ENCODE peak calls at places on chromosomes 6 and 20, in ten cellular contexts. One of them, this sample, is unnamed.
A peak's percentile ranks its signal among the peaks of the same experiment; 100 is the strongest.

GRCh38 chr6:81331526-81331925 is 421.0 kb downstream of the TENT5A start:
- DNase-seq in upper lobe of right lung: no peak
- DNase-seq in stomach: no peak
- DNase-seq in thoracic aorta: no peak
- DNase-seq in effector memory CD4-positive, alpha-beta T cell: no peak
- DNase-seq in PC-9: no peak
- DNase-seq in heart right ventricle: no peak
- DNase-seq in mammary epithelial cell: no peak
- DNase-seq in aorta: no peak
- DNase-seq in CD8-positive, alpha-beta memory T cell: no peak
- DNase-seq in this sample: no peak

GRCh38 chr6:43491750-43492661 is 14.6 kb downstream of the TJAP1 start:
- DNase-seq in PC-9: no peak
- DNase-seq in stomach: peak; percentile 76
- DNase-seq in upper lobe of right lung: peak; percentile 84
- DNase-seq in mammary epithelial cell: peak; percentile 68
- DNase-seq in aorta: peak; percentile 94
- DNase-seq in effector memory CD4-positive, alpha-beta T cell: no peak
- DNase-seq in CD8-positive, alpha-beta memory T cell: no peak
- DNase-seq in thoracic aorta: peak; percentile 67
- DNase-seq in heart right ventricle: peak; percentile 85
- DNase-seq in this sample: peak; percentile 90

GRCh38 chr6:111865049-111865585 is 8.1 kb downstream of the FYN start:
- DNase-seq in stomach: no peak
- DNase-seq in heart right ventricle: no peak
- DNase-seq in thoracic aorta: no peak
- DNase-seq in aorta: no peak
- DNase-seq in upper lobe of right lung: no peak
- DNase-seq in effector memory CD4-positive, alpha-beta T cell: no peak
- DNase-seq in CD8-positive, alpha-beta memory T cell: no peak
- DNase-seq in PC-9: no peak
- DNase-seq in mammary epithelial cell: no peak
- DNase-seq in this sample: no peak

GRCh38 chr20:53737404-53738038 is 143.9 kb upstream of the ZNF217 start:
- DNase-seq in thoracic aorta: no peak
- DNase-seq in aorta: no peak
- DNase-seq in stomach: no peak
- DNase-seq in effector memory CD4-positive, alpha-beta T cell: no peak
- DNase-seq in upper lobe of right lung: no peak
- DNase-seq in heart right ventricle: no peak
- DNase-seq in CD8-positive, alpha-beta memory T cell: no peak
- DNase-seq in mammary epithelial cell: peak; percentile 5
- DNase-seq in PC-9: no peak
- DNase-seq in this sample: peak; percentile 38

GRCh38 chr6:6912841-6913240 is 194.9 kb upstream of the RREB1 start:
- DNase-seq in upper lobe of right lung: no peak
- DNase-seq in aorta: no peak
- DNase-seq in thoracic aorta: no peak
- DNase-seq in heart right ventricle: no peak
- DNase-seq in effector memory CD4-positive, alpha-beta T cell: no peak
- DNase-seq in stomach: no peak
- DNase-seq in mammary epithelial cell: no peak
- DNase-seq in CD8-positive, alpha-beta memory T cell: no peak
- DNase-seq in PC-9: no peak
- DNase-seq in this sample: no peak

GRCh38 chr6:159456349-159456748 is 236.7 kb downstream of the SOD2 start:
- DNase-seq in effector memory CD4-positive, alpha-beta T cell: no peak
- DNase-seq in mammary epithelial cell: no peak
- DNase-seq in upper lobe of right lung: no peak
- DNase-seq in stomach: no peak
- DNase-seq in CD8-positive, alpha-beta memory T cell: no peak
- DNase-seq in heart right ventricle: no peak
- DNase-seq in aorta: no peak
- DNase-seq in thoracic aorta: no peak
- DNase-seq in PC-9: no peak
- DNase-seq in this sample: no peak

GRCh38 chr6:78322068-78322845 is 545.1 kb upstream of the IRAK1BP1 start:
- DNase-seq in stomach: no peak
- DNase-seq in CD8-positive, alpha-beta memory T cell: no peak
- DNase-seq in mammary epithelial cell: no peak
- DNase-seq in effector memory CD4-positive, alpha-beta T cell: no peak
- DNase-seq in PC-9: no peak
- DNase-seq in upper lobe of right lung: no peak
- DNase-seq in thoracic aorta: no peak
- DNase-seq in aorta: no peak
- DNase-seq in heart right ventricle: no peak
- DNase-seq in this sample: no peak

GRCh38 chr6:90295854-90296345 is 743 bp downstream of the BACH2 start:
- DNase-seq in upper lobe of right lung: peak; percentile 76
- DNase-seq in PC-9: no peak
- DNase-seq in aorta: peak; percentile 87
- DNase-seq in mammary epithelial cell: peak; percentile 71
- DNase-seq in thoracic aorta: no peak
- DNase-seq in effector memory CD4-positive, alpha-beta T cell: peak; percentile 32
- DNase-seq in stomach: peak; percentile 59
- DNase-seq in CD8-positive, alpha-beta memory T cell: peak; percentile 71
- DNase-seq in heart right ventricle: peak; percentile 76
- DNase-seq in this sample: peak; percentile 73

GRCh38 chr6:75748743-75749538 is at the start of gene MYO6:
- DNase-seq in aorta: peak; percentile 91
- DNase-seq in heart right ventricle: peak; percentile 66
- DNase-seq in upper lobe of right lung: peak; percentile 94
- DNase-seq in mammary epithelial cell: peak; percentile 68
- DNase-seq in effector memory CD4-positive, alpha-beta T cell: no peak
- DNase-seq in CD8-positive, alpha-beta memory T cell: peak; percentile 46
- DNase-seq in PC-9: peak; percentile 53
- DNase-seq in thoracic aorta: no peak
- DNase-seq in stomach: peak; percentile 84
- DNase-seq in this sample: peak; percentile 71

GRCh38 chr20:32830437-32830836 is 10.7 kb downstream of the MAPRE1 start:
- DNase-seq in aorta: no peak
- DNase-seq in thoracic aorta: no peak
- DNase-seq in upper lobe of right lung: no peak
- DNase-seq in mammary epithelial cell: no peak
- DNase-seq in PC-9: no peak
- DNase-seq in heart right ventricle: peak; percentile 23
- DNase-seq in effector memory CD4-positive, alpha-beta T cell: no peak
- DNase-seq in stomach: no peak
- DNase-seq in CD8-positive, alpha-beta memory T cell: no peak
- DNase-seq in this sample: no peak

GRCh38 chr6:157390273-157391060 is 9.5 kb downstream of the ZDHHC14 start:
- DNase-seq in stomach: no peak
- DNase-seq in PC-9: no peak
- DNase-seq in thoracic aorta: no peak
- DNase-seq in heart right ventricle: no peak
- DNase-seq in upper lobe of right lung: no peak
- DNase-seq in CD8-positive, alpha-beta memory T cell: no peak
- DNase-seq in aorta: no peak
- DNase-seq in mammary epithelial cell: no peak
- DNase-seq in effector memory CD4-positive, alpha-beta T cell: no peak
- DNase-seq in this sample: no peak

GRCh38 chr20:63897978-63898561 is 3.1 kb downstream of the DNAJC5 start:
- DNase-seq in CD8-positive, alpha-beta memory T cell: no peak
- DNase-seq in heart right ventricle: no peak
- DNase-seq in mammary epithelial cell: no peak
- DNase-seq in PC-9: no peak
- DNase-seq in stomach: no peak
- DNase-seq in upper lobe of right lung: no peak
- DNase-seq in effector memory CD4-positive, alpha-beta T cell: no peak
- DNase-seq in thoracic aorta: no peak
- DNase-seq in aorta: no peak
- DNase-seq in this sample: no peak

GRCh38 chr20:667351-668034 is 8.1 kb downstream of the SCRT2 start:
- DNase-seq in PC-9: no peak
- DNase-seq in aorta: peak; percentile 87
- DNase-seq in thoracic aorta: no peak
- DNase-seq in mammary epithelial cell: no peak
- DNase-seq in heart right ventricle: peak; percentile 67
- DNase-seq in effector memory CD4-positive, alpha-beta T cell: peak; percentile 23
- DNase-seq in stomach: peak; percentile 68
- DNase-seq in CD8-positive, alpha-beta memory T cell: no peak
- DNase-seq in upper lobe of right lung: peak; percentile 83
- DNase-seq in this sample: no peak

GRCh38 chr6:15946701-15947390 is 182.0 kb upstream of the MYLIP start:
- DNase-seq in mammary epithelial cell: no peak
- DNase-seq in aorta: no peak
- DNase-seq in PC-9: no peak
- DNase-seq in effector memory CD4-positive, alpha-beta T cell: no peak
- DNase-seq in heart right ventricle: no peak
- DNase-seq in thoracic aorta: no peak
- DNase-seq in upper lobe of right lung: no peak
- DNase-seq in CD8-positive, alpha-beta memory T cell: no peak
- DNase-seq in stomach: no peak
- DNase-seq in this sample: no peak

GRCh38 chr20:57442160-57442887 is 51.1 kb downstream of the RBM38 start:
- DNase-seq in upper lobe of right lung: no peak
- DNase-seq in stomach: no peak
- DNase-seq in effector memory CD4-positive, alpha-beta T cell: no peak
- DNase-seq in heart right ventricle: no peak
- DNase-seq in mammary epithelial cell: no peak
- DNase-seq in PC-9: no peak
- DNase-seq in CD8-positive, alpha-beta memory T cell: no peak
- DNase-seq in thoracic aorta: no peak
- DNase-seq in aorta: no peak
- DNase-seq in this sample: peak; percentile 85
- H3K4me1 ChIP-seq in upper lobe of right lung: peaks cover 18% of the 10 kb centered on the region
- H3K4me1 ChIP-seq in stomach: peaks cover 57% of the 10 kb centered on the region
- H3K4me1 ChIP-seq in effector memory CD4-positive, alpha-beta T cell: no peaks in the 10 kb centered on the region
- H3K4me1 ChIP-seq in heart right ventricle: peaks cover 56% of the 10 kb centered on the region
- H3K4me1 ChIP-seq in mammary epithelial cell: peaks cover 4% of the 10 kb centered on the region
- H3K4me1 ChIP-seq in PC-9: peaks cover 9% of the 10 kb centered on the region
- H3K4me1 ChIP-seq in CD8-positive, alpha-beta memory T cell: no peaks in the 10 kb centered on the region
- H3K4me1 ChIP-seq in thoracic aorta: peaks cover 76% of the 10 kb centered on the region
- H3K4me1 ChIP-seq in aorta: peaks cover 3% of the 10 kb centered on the region
- H3K4me1 ChIP-seq in this sample: no peaks in the 10 kb centered on the region

DNA sequence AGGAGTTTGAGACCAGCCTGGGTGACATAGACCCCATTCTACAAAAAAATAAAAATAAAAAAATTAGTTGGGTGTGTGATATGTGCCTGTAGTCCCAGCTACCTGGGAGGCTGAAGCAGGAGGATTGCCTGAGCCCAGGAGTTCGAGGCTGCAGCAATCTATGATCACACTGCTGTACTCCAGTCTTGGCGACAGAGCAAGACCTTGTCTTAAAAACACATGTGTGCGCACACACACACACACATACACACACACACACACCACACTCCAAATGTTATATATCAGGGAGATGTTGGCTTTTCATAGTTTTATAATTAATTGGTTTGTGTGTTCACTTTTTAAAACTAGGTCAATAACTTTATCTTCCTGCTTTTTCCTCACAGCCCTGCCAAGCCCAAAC is 110.5 kb downstream of the RTN4IP1 start:
- DNase-seq in heart right ventricle: no peak
- DNase-seq in PC-9: no peak
- DNase-seq in stomach: no peak
- DNase-seq in upper lobe of right lung: no peak
- DNase-seq in CD8-positive, alpha-beta memory T cell: no peak
- DNase-seq in effector memory CD4-positive, alpha-beta T cell: no peak
- DNase-seq in mammary epithelial cell: no peak
- DNase-seq in thoracic aorta: no peak
- DNase-seq in aorta: no peak
- DNase-seq in this sample: no peak
- H3K27ac ChIP-seq in heart right ventricle: no peak overlapping the region
- H3K27ac ChIP-seq in PC-9: peak overlapping the region; percentile 57
- H3K27ac ChIP-seq in stomach: peak overlapping the region; percentile 70
- H3K27ac ChIP-seq in upper lobe of right lung: peak overlapping the region; percentile 37
- H3K27ac ChIP-seq in CD8-positive, alpha-beta memory T cell: peak overlapping the region; percentile 83
- H3K27ac ChIP-seq in effector memory CD4-positive, alpha-beta T cell: peak overlapping the region; percentile 94
- H3K27ac ChIP-seq in mammary epithelial cell: peak overlapping the region; percentile 94
- H3K27ac ChIP-seq in thoracic aorta: no peak overlapping the region
- H3K27ac ChIP-seq in aorta: no peak overlapping the region
- H3K27ac ChIP-seq in this sample: peak overlapping the region; percentile 99

GRCh38 chr20:59724457-59725366 is 120.4 kb downstream of the PHACTR3 start:
- DNase-seq in CD8-positive, alpha-beta memory T cell: no peak
- DNase-seq in thoracic aorta: no peak
- DNase-seq in aorta: no peak
- DNase-seq in stomach: no peak
- DNase-seq in heart right ventricle: no peak
- DNase-seq in effector memory CD4-positive, alpha-beta T cell: no peak
- DNase-seq in upper lobe of right lung: peak; percentile 46
- DNase-seq in mammary epithelial cell: no peak
- DNase-seq in PC-9: no peak
- DNase-seq in this sample: peak; percentile 62

GRCh38 chr20:59723607-59724456 is 119.5 kb downstream of the PHACTR3 start:
- DNase-seq in effector memory CD4-positive, alpha-beta T cell: no peak
- DNase-seq in heart right ventricle: no peak
- DNase-seq in PC-9: no peak
- DNase-seq in aorta: no peak
- DNase-seq in stomach: no peak
- DNase-seq in thoracic aorta: no peak
- DNase-seq in mammary epithelial cell: peak; percentile 46
- DNase-seq in CD8-positive, alpha-beta memory T cell: no peak
- DNase-seq in upper lobe of right lung: peak; percentile 49
- DNase-seq in this sample: peak; percentile 68

GRCh38 chr20:59721386-59721785 is 117.0 kb downstream of the PHACTR3 start:
- DNase-seq in thoracic aorta: no peak
- DNase-seq in CD8-positive, alpha-beta memory T cell: no peak
- DNase-seq in mammary epithelial cell: no peak
- DNase-seq in effector memory CD4-positive, alpha-beta T cell: no peak
- DNase-seq in PC-9: no peak
- DNase-seq in heart right ventricle: no peak
- DNase-seq in stomach: no peak
- DNase-seq in aorta: no peak
- DNase-seq in upper lobe of right lung: no peak
- DNase-seq in this sample: no peak

GRCh38 chr20:59725476-59726119 is 121.3 kb downstream of the PHACTR3 start:
- DNase-seq in heart right ventricle: no peak
- DNase-seq in PC-9: no peak
- DNase-seq in stomach: no peak
- DNase-seq in thoracic aorta: no peak
- DNase-seq in CD8-positive, alpha-beta memory T cell: no peak
- DNase-seq in aorta: no peak
- DNase-seq in effector memory CD4-positive, alpha-beta T cell: no peak
- DNase-seq in upper lobe of right lung: peak; percentile 35
- DNase-seq in mammary epithelial cell: no peak
- DNase-seq in this sample: peak; percentile 68

GRCh38 chr20:59723108-59723500 is 118.8 kb downstream of the PHACTR3 start:
- DNase-seq in aorta: no peak
- DNase-seq in heart right ventricle: no peak
- DNase-seq in stomach: no peak
- DNase-seq in effector memory CD4-positive, alpha-beta T cell: no peak
- DNase-seq in CD8-positive, alpha-beta memory T cell: no peak
- DNase-seq in thoracic aorta: no peak
- DNase-seq in PC-9: no peak
- DNase-seq in mammary epithelial cell: no peak
- DNase-seq in upper lobe of right lung: no peak
- DNase-seq in this sample: no peak
- H3K9me3 ChIP-seq in aorta: no peaks in the 10 kb centered on the region
- H3K9me3 ChIP-seq in heart right ventricle: no peaks in the 10 kb centered on the region
- H3K9me3 ChIP-seq in stomach: no peaks in the 10 kb centered on the region
- H3K9me3 ChIP-seq in effector memory CD4-positive, alpha-beta T cell: no peaks in the 10 kb centered on the region
- H3K9me3 ChIP-seq in CD8-positive, alpha-beta memory T cell: no peaks in the 10 kb centered on the region
- H3K9me3 ChIP-seq in thoracic aorta: no peaks in the 10 kb centered on the region
- H3K9me3 ChIP-seq in PC-9: no peaks in the 10 kb centered on the region
- H3K9me3 ChIP-seq in mammary epithelial cell: no peaks in the 10 kb centered on the region
- H3K9me3 ChIP-seq in upper lobe of right lung: no peaks in the 10 kb centered on the region
- H3K9me3 ChIP-seq in this sample: no peaks in the 10 kb centered on the region

GRCh38 chr20:33843854-33844253 is 32.7 kb downstream of the CHMP4B start:
- DNase-seq in aorta: no peak
- DNase-seq in mammary epithelial cell: peak; percentile 37
- DNase-seq in upper lobe of right lung: no peak
- DNase-seq in thoracic aorta: no peak
- DNase-seq in effector memory CD4-positive, alpha-beta T cell: no peak
- DNase-seq in CD8-positive, alpha-beta memory T cell: no peak
- DNase-seq in heart right ventricle: no peak
- DNase-seq in PC-9: peak; percentile 53
- DNase-seq in stomach: no peak
- DNase-seq in this sample: no peak
- H3K4me1 ChIP-seq in aorta: peaks cover 7% of the 10 kb centered on the region
- H3K4me1 ChIP-seq in mammary epithelial cell: peaks cover 18% of the 10 kb centered on the region
- H3K4me1 ChIP-seq in upper lobe of right lung: peaks cover 44% of the 10 kb centered on the region
- H3K4me1 ChIP-seq in thoracic aorta: peaks cover 64% of the 10 kb centered on the region
- H3K4me1 ChIP-seq in effector memory CD4-positive, alpha-beta T cell: peaks cover 27% of the 10 kb centered on the region
- H3K4me1 ChIP-seq in CD8-positive, alpha-beta memory T cell: peaks cover 52% of the 10 kb centered on the region
- H3K4me1 ChIP-seq in heart right ventricle: peaks cover 88% of the 10 kb centered on the region
- H3K4me1 ChIP-seq in PC-9: peaks cover 16% of the 10 kb centered on the region
- H3K4me1 ChIP-seq in stomach: peaks cover 91% of the 10 kb centered on the region
- H3K4me1 ChIP-seq in this sample: peaks cover 7% of the 10 kb centered on the region

This sample was measured in RWPE2.